ENCODE peak calls at places on chromosomes 1 and 21, in ten cellular contexts. I, G, H, B, O, N, A, Y, T and U are unnamed samples.

GRCh38 chr1:148333875-148334338 is 149.2 kb downstream of the PPIAL4G start:
- DNase-seq in I (no peak), G (no peak), H (no peak), B (peak; percentile 41), O (no peak), N (no peak), A (no peak), Y (no peak), T (no peak), U (no peak)

GRCh38 chr1:201019321-201019977 is 4.1 kb downstream of the KIF21B start:
- DNase-seq in I (no peak), G (no peak), H (no peak), B (peak; percentile 93), O (peak; percentile 98), N (peak; percentile 80), A (peak; percentile 92), Y (no peak), T (peak; percentile 88), U (peak; percentile 9)

GRCh38 chr1:162056043-162056442 is 13.4 kb upstream of the NOS1AP start:
- DNase-seq in I (peak; percentile 62), G (no peak), H (peak; percentile 47), B (peak; percentile 69), O (peak; percentile 75), N (no peak), A (peak; percentile 44), Y (peak; percentile 58), T (peak; percentile 25), U (peak; percentile 73)

GRCh38 chr1:96782861-96783260 is 61.3 kb downstream of the PTBP2 start:
- DNase-seq in I (no peak), G (no peak), H (no peak), B (no peak), O (no peak), N (no peak), A (no peak), Y (no peak), T (no peak), U (no peak)

GRCh38 chr21:41768371-41769042 is 1.7 kb upstream of the RIPK4 start:
- DNase-seq in I (no peak), G (no peak), H (peak; percentile 34), B (peak; percentile 91), O (no peak), N (peak; percentile 9), A (peak; percentile 90), Y (no peak), T (no peak), U (no peak)

GRCh38 chr1:3451994-3452865 is 2.2 kb upstream of the ARHGEF16 start:
- DNase-seq in I (no peak), G (no peak), H (no peak), B (no peak), O (no peak), N (no peak), A (no peak), Y (no peak), T (no peak), U (no peak)

GRCh38 chr1:19163261-19163660 is 46.8 kb downstream of the UBR4 start:
- DNase-seq in I (no peak), G (no peak), H (peak; percentile 49), B (no peak), O (no peak), N (no peak), A (no peak), Y (no peak), T (no peak), U (no peak)

GRCh38 chr1:216045400-216045799 is 377.8 kb downstream of the USH2A start:
- DNase-seq in I (no peak), G (no peak), H (peak; percentile 78), B (no peak), O (no peak), N (no peak), A (peak; percentile 21), Y (no peak), T (no peak), U (peak; percentile 8)

GRCh38 chr1:206907304-206907991 is 10.2 kb downstream of the IL24 start:
- DNase-seq in I (no peak), G (no peak), H (no peak), B (no peak), O (no peak), N (no peak), A (no peak), Y (no peak), T (no peak), U (no peak)

GRCh38 chr1:12658531-12659453 is 14.9 kb downstream of the AADACL4 start:
- DNase-seq in I (peak; percentile 82), G (peak; percentile 17), H (peak; percentile 31), B (peak; percentile 82), O (peak; percentile 78), N (peak; percentile 73), A (peak; percentile 71), Y (peak; percentile 73), T (peak; percentile 57), U (peak; percentile 75)

GRCh38 chr21:33026878-33027400 is 1.2 kb downstream of the OLIG2 start:
- DNase-seq in I (no peak), G (no peak), H (no peak), B (no peak), O (no peak), N (no peak), A (no peak), Y (no peak), T (no peak), U (no peak)